ENCODE peak calls at places on chromosomes 13 and 19, in six cellular contexts. One of them, this sample, is unnamed.

GRCh38 chr13:101489635-101490034 is 37.2 kb downstream of the ITGBL1 start:
- DNase-seq in occipital lobe: no peak
- DNase-seq in BE2C: no peak
- DNase-seq in endothelial cell: no peak
- DNase-seq in T follicular helper cell: no peak
- DNase-seq in LoVo: no peak
- DNase-seq in this sample: peak

GRCh38 chr19:54160182-54160811 is 776 bp upstream of the LENG1 start:
- DNase-seq in occipital lobe: no peak
- DNase-seq in BE2C: no peak
- DNase-seq in endothelial cell: no peak
- DNase-seq in T follicular helper cell: no peak
- DNase-seq in LoVo: no peak
- DNase-seq in this sample: peak

GRCh38 chr19:40217027-40217810 is 965 bp downstream of the TTC9B start:
- DNase-seq in occipital lobe: no peak
- DNase-seq in BE2C: no peak
- DNase-seq in endothelial cell: peak
- DNase-seq in T follicular helper cell: no peak
- DNase-seq in LoVo: peak
- DNase-seq in this sample: peak

GRCh38 chr13:36872621-36873020 is 47.4 kb downstream of the SMAD9 start:
- DNase-seq in occipital lobe: peak
- DNase-seq in BE2C: peak
- DNase-seq in endothelial cell: no peak
- DNase-seq in T follicular helper cell: no peak
- DNase-seq in LoVo: no peak
- DNase-seq in this sample: no peak

GRCh38 chr13:62387642-62388041 is 972.0 kb upstream of the PCDH20 start:
- DNase-seq in occipital lobe: no peak
- DNase-seq in BE2C: no peak
- DNase-seq in endothelial cell: no peak
- DNase-seq in T follicular helper cell: no peak
- DNase-seq in LoVo: no peak
- DNase-seq in this sample: peak

GRCh38 chr13:29748097-29748496 is 102.3 kb downstream of the UBL3 start:
- DNase-seq in occipital lobe: no peak
- DNase-seq in BE2C: no peak
- DNase-seq in endothelial cell: no peak
- DNase-seq in T follicular helper cell: no peak
- DNase-seq in LoVo: no peak
- DNase-seq in this sample: no peak

GRCh38 chr19:33344210-33344609 is 29.3 kb upstream of the CEBPG start:
- DNase-seq in occipital lobe: peak
- DNase-seq in BE2C: no peak
- DNase-seq in endothelial cell: peak
- DNase-seq in T follicular helper cell: no peak
- DNase-seq in LoVo: no peak
- DNase-seq in this sample: no peak

GRCh38 chr13:47678201-47678963 is 322.7 kb downstream of the SUCLA2 start:
- DNase-seq in occipital lobe: no peak
- DNase-seq in BE2C: no peak
- DNase-seq in endothelial cell: no peak
- DNase-seq in T follicular helper cell: no peak
- DNase-seq in LoVo: no peak
- DNase-seq in this sample: no peak

GRCh38 chr19:47157455-47158321 is 27.1 kb downstream of the SAE1 start:
- DNase-seq in occipital lobe: no peak
- DNase-seq in BE2C: no peak
- DNase-seq in endothelial cell: peak
- DNase-seq in T follicular helper cell: peak
- DNase-seq in LoVo: no peak
- DNase-seq in this sample: peak

GRCh38 chr19:53927745-53928144 is 18.7 kb downstream of the CACNG7 start:
- DNase-seq in occipital lobe: no peak
- DNase-seq in BE2C: no peak
- DNase-seq in endothelial cell: peak
- DNase-seq in T follicular helper cell: peak
- DNase-seq in LoVo: peak
- DNase-seq in this sample: peak

GRCh38 chr13:40340368-40341085 is 325.9 kb downstream of the FOXO1 start:
- DNase-seq in occipital lobe: no peak
- DNase-seq in BE2C: no peak
- DNase-seq in endothelial cell: no peak
- DNase-seq in T follicular helper cell: no peak
- DNase-seq in LoVo: no peak
- DNase-seq in this sample: peak

GRCh38 chr13:107941345-107942029 is 273.8 kb downstream of the LIG4 start:
- DNase-seq in occipital lobe: no peak
- DNase-seq in BE2C: no peak
- DNase-seq in endothelial cell: no peak
- DNase-seq in T follicular helper cell: no peak
- DNase-seq in LoVo: no peak
- DNase-seq in this sample: no peak

GRCh38 chr19:28397311-28397710 is 815.6 kb downstream of the UQCRFS1 start:
- DNase-seq in occipital lobe: no peak
- DNase-seq in BE2C: no peak
- DNase-seq in endothelial cell: no peak
- DNase-seq in T follicular helper cell: no peak
- DNase-seq in LoVo: no peak
- DNase-seq in this sample: no peak

GRCh38 chr19:21587117-21587461 is 81.7 kb downstream of the ZNF429 start:
- DNase-seq in occipital lobe: no peak
- DNase-seq in BE2C: no peak
- DNase-seq in endothelial cell: no peak
- DNase-seq in T follicular helper cell: no peak
- DNase-seq in LoVo: no peak
- DNase-seq in this sample: no peak

GRCh38 chr13:112956516-112957294 is 12.3 kb upstream of the MCF2L start:
- DNase-seq in occipital lobe: no peak
- DNase-seq in BE2C: no peak
- DNase-seq in endothelial cell: no peak
- DNase-seq in T follicular helper cell: no peak
- DNase-seq in LoVo: no peak
- DNase-seq in this sample: no peak

GRCh38 chr19:6018786-6019185 is 40.8 kb upstream of the RANBP3 start:
- DNase-seq in occipital lobe: no peak
- DNase-seq in BE2C: no peak
- DNase-seq in endothelial cell: peak
- DNase-seq in T follicular helper cell: no peak
- DNase-seq in LoVo: no peak
- DNase-seq in this sample: no peak

GRCh38 chr19:571127-571974 is 1.0 kb upstream of the BSG start:
- DNase-seq in occipital lobe: no peak
- DNase-seq in BE2C: peak
- DNase-seq in endothelial cell: peak
- DNase-seq in T follicular helper cell: peak
- DNase-seq in LoVo: peak
- DNase-seq in this sample: peak

GRCh38 chr19:10091370-10091687 is 5.2 kb downstream of the SHFL start:
- DNase-seq in occipital lobe: no peak
- DNase-seq in BE2C: no peak
- DNase-seq in endothelial cell: no peak
- DNase-seq in T follicular helper cell: no peak
- DNase-seq in LoVo: no peak
- DNase-seq in this sample: no peak

GRCh38 chr13:63184693-63185092 is 1769.0 kb upstream of the PCDH20 start:
- DNase-seq in occipital lobe: no peak
- DNase-seq in BE2C: no peak
- DNase-seq in endothelial cell: no peak
- DNase-seq in T follicular helper cell: no peak
- DNase-seq in LoVo: no peak
- DNase-seq in this sample: peak

GRCh38 chr19:18232540-18233223 is 6.4 kb upstream of the PDE4C start:
- DNase-seq in occipital lobe: no peak
- DNase-seq in BE2C: peak
- DNase-seq in endothelial cell: peak
- DNase-seq in T follicular helper cell: no peak
- DNase-seq in LoVo: no peak
- DNase-seq in this sample: no peak

GRCh38 chr13:107881362-107881761 is 334.0 kb downstream of the LIG4 start:
- DNase-seq in occipital lobe: no peak
- DNase-seq in BE2C: no peak
- DNase-seq in endothelial cell: no peak
- DNase-seq in T follicular helper cell: no peak
- DNase-seq in LoVo: no peak
- DNase-seq in this sample: peak

GRCh38 chr13:42038661-42039456 is 9.6 kb upstream of the DGKH start:
- DNase-seq in occipital lobe: no peak
- DNase-seq in BE2C: no peak
- DNase-seq in endothelial cell: no peak
- DNase-seq in T follicular helper cell: no peak
- DNase-seq in LoVo: no peak
- DNase-seq in this sample: no peak

GRCh38 chr13:100668408-100668807 is 6.2 kb downstream of the TMTC4 start:
- DNase-seq in occipital lobe: no peak
- DNase-seq in BE2C: no peak
- DNase-seq in endothelial cell: no peak
- DNase-seq in T follicular helper cell: no peak
- DNase-seq in LoVo: no peak
- DNase-seq in this sample: no peak

GRCh38 chr19:32702010-32702409 is 10.4 kb downstream of the NUDT19 start:
- DNase-seq in occipital lobe: no peak
- DNase-seq in BE2C: no peak
- DNase-seq in endothelial cell: no peak
- DNase-seq in T follicular helper cell: no peak
- DNase-seq in LoVo: no peak
- DNase-seq in this sample: peak

GRCh38 chr13:77678691-77679090 is 18.8 kb upstream of the SLAIN1 start:
- DNase-seq in occipital lobe: no peak
- DNase-seq in BE2C: no peak
- DNase-seq in endothelial cell: no peak
- DNase-seq in T follicular helper cell: no peak
- DNase-seq in LoVo: no peak
- DNase-seq in this sample: no peak

GRCh38 chr19:7507884-7508283 is 8.0 kb upstream of the ZNF358 start:
- DNase-seq in occipital lobe: no peak
- DNase-seq in BE2C: peak
- DNase-seq in endothelial cell: no peak
- DNase-seq in T follicular helper cell: no peak
- DNase-seq in LoVo: peak
- DNase-seq in this sample: peak

GRCh38 chr19:47028372-47028672 is 8.7 kb downstream of the NPAS1 start:
- DNase-seq in occipital lobe: no peak
- DNase-seq in BE2C: peak
- DNase-seq in endothelial cell: peak
- DNase-seq in T follicular helper cell: no peak
- DNase-seq in LoVo: no peak
- DNase-seq in this sample: no peak